ENCODE peak calls at places on chromosome 1, in five cellular contexts. J is left ventricle myocardium superior; T is activated T-cell treated with anti-CD3 and anti-CD28 coated beads, Interleukin-2, amount 50 U/mL, for 72 hours; K is nephron progenitor cell; L is GM13976. M is an unnamed sample.

GRCh38 chr1:198788561-198789064 is 149.8 kb downstream of the PTPRC start:
- DNase-seq in J (no peak), T (peak), K (peak), L (peak), M (no peak)

GRCh38 chr1:203765029-203765837 is at the start of gene LAX1:
- DNase-seq in J (no peak), T (peak), K (no peak), L (peak), M (no peak)

GRCh38 chr1:12272770-12273169 is 42.9 kb downstream of the VPS13D start:
- DNase-seq in J (no peak), T (no peak), K (no peak), L (no peak), M (no peak)

GRCh38 chr1:243354511-243355153 is 98.8 kb downstream of the SDCCAG8 start:
- DNase-seq in J (no peak), T (no peak), K (no peak), L (peak), M (no peak)

GRCh38 chr1:117563492-117563875 is 42.4 kb upstream of the TENT5C start:
- DNase-seq in J (no peak), T (no peak), K (no peak), L (no peak), M (no peak)

GRCh38 chr1:219833214-219833816 is 95.0 kb downstream of the SLC30A10 start:
- DNase-seq in J (no peak), T (no peak), K (no peak), L (no peak), M (no peak)

GRCh38 chr1:78649628-78650027 is at the start of gene IFI44:
- DNase-seq in J (peak), T (peak), K (no peak), L (peak), M (no peak)

GRCh38 chr1:156128749-156129682 is 14.5 kb downstream of the LMNA start:
- DNase-seq in J (peak), T (no peak), K (no peak), L (no peak), M (no peak)

GRCh38 chr1:8746554-8746953 is 70.9 kb downstream of the RERE start:
- DNase-seq in J (no peak), T (no peak), K (no peak), L (no peak), M (no peak)

GRCh38 chr1:43881415-43881814 is 52.2 kb upstream of the ARTN start:
- DNase-seq in J (peak), T (no peak), K (peak), L (no peak), M (no peak)

GRCh38 chr1:10806966-10807365 is 10.5 kb upstream of the CASZ1 start:
- DNase-seq in J (no peak), T (no peak), K (no peak), L (no peak), M (no peak)

GRCh38 chr1:26780344-26780957 is 7.3 kb upstream of the PIGV start:
- DNase-seq in J (no peak), T (no peak), K (no peak), L (no peak), M (no peak)

GRCh38 chr1:20255666-20256065 is 35.0 kb upstream of the VWA5B1 start:
- DNase-seq in J (no peak), T (no peak), K (no peak), L (no peak), M (no peak)

M was measured in GOT3.